ENCODE peak calls at places on chromosomes 2 and 18, in four cellular contexts. U is CD8-positive, alpha-beta memory T cell; O is HFF-Myc; J is T47D. V is an unnamed sample.

GRCh38 chr18:23238152-23238531 is 102.9 kb downstream of the CABLES1 start:
- DNase-seq in U (no peak), O (no peak), J (no peak), V (peak)

GRCh38 chr2:160140471-160140870 is 59.6 kb downstream of the ITGB6 start:
- DNase-seq in U (no peak), O (no peak), J (no peak), V (no peak)

GRCh38 chr18:34866739-34867138 is 156.6 kb downstream of the DTNA start:
- DNase-seq in U (no peak), O (no peak), J (no peak), V (no peak)

GRCh38 chr2:112813043-112813966 is 23.3 kb downstream of the IL1B start:
- DNase-seq in U (no peak), O (no peak), J (no peak), V (no peak)

GRCh38 chr18:71784777-71785176 is 759.4 kb downstream of the CBLN2 start:
- DNase-seq in U (no peak), O (no peak), J (no peak), V (peak)

GRCh38 chr2:26670171-26670570 is 22.4 kb upstream of the KCNK3 start:
- DNase-seq in U (no peak), O (no peak), J (no peak), V (no peak)

GRCh38 chr2:72778410-72778809 is 47.4 kb downstream of the EXOC6B start:
- DNase-seq in U (no peak), O (peak), J (no peak), V (no peak)

GRCh38 chr2:190350371-190350770 is 7.0 kb downstream of the INPP1 start:
- DNase-seq in U (no peak), O (no peak), J (no peak), V (no peak)

GRCh38 chr18:8776013-8776515 is 70.7 kb downstream of the MTCL1 start:
- DNase-seq in U (no peak), O (no peak), J (no peak), V (no peak)

GRCh38 chr2:106143495-106144215 is 50.4 kb downstream of the UXS1 start:
- DNase-seq in U (no peak), O (no peak), J (no peak), V (no peak)

GRCh38 chr18:48023334-48024008 is 93.0 kb upstream of the SMAD2 start:
- DNase-seq in U (no peak), O (no peak), J (peak), V (peak)

GRCh38 chr2:180203972-180204371 is 196.9 kb upstream of the CWC22 start:
- DNase-seq in U (no peak), O (no peak), J (no peak), V (no peak)

GRCh38 chr2:37648316-37649011 is 23.0 kb downstream of the CDC42EP3 start:
- DNase-seq in U (peak), O (no peak), J (no peak), V (no peak)

GRCh38 chr2:218168635-218169462 is 2.1 kb upstream of the CXCR1 start:
- DNase-seq in U (peak), O (no peak), J (no peak), V (peak)

GRCh38 chr2:71801969-71802368 is 345.7 kb downstream of the CYP26B1 start:
- DNase-seq in U (no peak), O (no peak), J (no peak), V (peak)

GRCh38 chr18:39030124-39030655 is 1464.6 kb upstream of the CELF4 start:
- DNase-seq in U (no peak), O (no peak), J (no peak), V (no peak)

GRCh38 chr2:36568533-36569246 is 29.3 kb downstream of the FEZ2 start:
- DNase-seq in U (no peak), O (peak), J (no peak), V (peak)

GRCh38 chr2:161352718-161353117 is 44.5 kb downstream of the PSMD14 start:
- DNase-seq in U (no peak), O (no peak), J (no peak), V (no peak)

GRCh38 chr2:88671786-88672427 is 19.6 kb upstream of the RPIA start:
- DNase-seq in U (no peak), O (peak), J (peak), V (peak)

V was measured in H4.